ENCODE peak calls at places on chromosomes 5 and 9, in nine cellular contexts. I, K, Q, G, X, O, C, Y and P are unnamed samples.

GRCh38 chr5:142783601-142784291 is 13.6 kb downstream of the ARHGAP26 start:
- DNase-seq in I (no peak), K (no peak), Q (peak), G (peak), X (no peak), O (peak), C (no peak), Y (peak), P (peak)

GRCh38 chr5:3221432-3221831 is 374.2 kb upstream of the IRX1 start:
- DNase-seq in I (no peak), K (no peak), Q (no peak), G (no peak), X (peak), O (no peak), C (no peak), Y (no peak), P (no peak)

GRCh38 chr5:179762079-179762780 is 29.6 kb downstream of the MAML1 start:
- DNase-seq in I (no peak), K (no peak), Q (no peak), G (peak), X (no peak), O (no peak), C (peak), Y (peak), P (peak)

GRCh38 chr9:72665421-72665820 is 144.0 kb downstream of the TMC1 start:
- DNase-seq in I (peak), K (no peak), Q (peak), G (peak), X (no peak), O (peak), C (no peak), Y (peak), P (no peak)

GRCh38 chr9:91572044-91572443 is 148.4 kb upstream of the NFIL3 start:
- DNase-seq in I (peak), K (no peak), Q (peak), G (peak), X (no peak), O (peak), C (no peak), Y (no peak), P (no peak)

GRCh38 chr5:76041863-76042262 is 41.3 kb upstream of the SV2C start:
- DNase-seq in I (peak), K (no peak), Q (no peak), G (no peak), X (no peak), O (no peak), C (no peak), Y (no peak), P (no peak)

GRCh38 chr5:41193462-41194166 is 19.7 kb downstream of the C6 start:
- DNase-seq in I (no peak), K (no peak), Q (peak), G (peak), X (peak), O (peak), C (no peak), Y (peak), P (peak)

GRCh38 chr9:92407818-92408217 is 3.4 kb upstream of the OGN start:
- DNase-seq in I (no peak), K (no peak), Q (no peak), G (no peak), X (no peak), O (no peak), C (no peak), Y (peak), P (no peak)

GRCh38 chr9:132458432-132458831 is 48.4 kb downstream of the CFAP77 start:
- DNase-seq in I (no peak), K (no peak), Q (no peak), G (no peak), X (no peak), O (no peak), C (no peak), Y (no peak), P (no peak)

GRCh38 chr9:136105398-136106135 is 10.5 kb upstream of the NACC2 start:
- DNase-seq in I (no peak), K (no peak), Q (peak), G (peak), X (no peak), O (peak), C (no peak), Y (peak), P (peak)

GRCh38 chr5:54524082-54524481 is 6.5 kb downstream of the SNX18 start:
- DNase-seq in I (no peak), K (no peak), Q (no peak), G (no peak), X (no peak), O (no peak), C (no peak), Y (no peak), P (no peak)

GRCh38 chr9:38308136-38308535 is 84.4 kb upstream of the ALDH1B1 start:
- DNase-seq in I (no peak), K (no peak), Q (no peak), G (no peak), X (no peak), O (no peak), C (no peak), Y (no peak), P (no peak)

GRCh38 chr5:32709789-32710334 is 1.3 kb upstream of the NPR3 start:
- DNase-seq in I (peak), K (no peak), Q (peak), G (peak), X (peak), O (peak), C (peak), Y (peak), P (peak)
- H3K4me3 ChIP-seq in I (peak), K (peak), Q (peak), G (peak), X (peak), O (peak), C (peak), Y (peak), P (peak)

GRCh38 chr9:126628146-126628545 is 14.4 kb downstream of the LMX1B start:
- DNase-seq in I (no peak), K (no peak), Q (no peak), G (no peak), X (no peak), O (no peak), C (no peak), Y (no peak), P (no peak)
- TF ChIP-seq CTCF in I (no peak), K (no peak), Q (no peak), G (no peak), X (no peak), O (no peak), C (no peak), Y (no peak), P (no peak)

GRCh38 chr5:134582941-134583340 is 49.7 kb downstream of the SAR1B start:
- DNase-seq in I (no peak), K (no peak), Q (no peak), G (no peak), X (no peak), O (no peak), C (no peak), Y (no peak), P (no peak)
- H3K4me3 ChIP-seq in I (no peak), K (no peak), Q (no peak), G (no peak), X (no peak), O (no peak), C (no peak), Y (no peak), P (no peak)

GRCh38 chr5:141343953-141344463 is 379 bp downstream of the PCDHGA3 start:
- DNase-seq in I (no peak), K (no peak), Q (no peak), G (no peak), X (no peak), O (no peak), C (no peak), Y (no peak), P (no peak)

GRCh38 chr5:141345327-141345726 is 1.7 kb downstream of the PCDHGA3 start:
- DNase-seq in I (no peak), K (no peak), Q (no peak), G (no peak), X (no peak), O (no peak), C (no peak), Y (no peak), P (no peak)

GRCh38 chr5:141338538-141339306 is at the start of gene PCDHGA2:
- DNase-seq in I (peak), K (no peak), Q (peak), G (peak), X (no peak), O (peak), C (peak), Y (peak), P (no peak)

GRCh38 chr5:141342773-141343172 is 856 bp upstream of the PCDHGA3 start:
- DNase-seq in I (no peak), K (no peak), Q (no peak), G (no peak), X (no peak), O (no peak), C (no peak), Y (no peak), P (no peak)

GRCh38 chr5:141343242-141343952 is at the start of gene PCDHGA3:
- DNase-seq in I (peak), K (no peak), Q (peak), G (peak), X (no peak), O (peak), C (peak), Y (peak), P (no peak)
- TF ChIP-seq CTCF in I (peak), K (peak), Q (peak), G (peak), X (no peak), O (peak), C (peak), Y (peak), P (peak)

GRCh38 chr5:81334304-81335061 is 33.1 kb downstream of the ZCCHC9 start:
- DNase-seq in I (no peak), K (no peak), Q (no peak), G (peak), X (no peak), O (peak), C (no peak), Y (no peak), P (no peak)
- H3K4me3 ChIP-seq in I (no peak), K (no peak), Q (no peak), G (peak), X (no peak), O (peak), C (no peak), Y (no peak), P (no peak)

GRCh38 chr9:130110166-130110565 is 56.5 kb downstream of the GPR107 start:
- DNase-seq in I (no peak), K (no peak), Q (no peak), G (no peak), X (no peak), O (no peak), C (no peak), Y (no peak), P (peak)
- TF ChIP-seq CTCF in I (peak), K (no peak), Q (peak), G (no peak), X (no peak), O (no peak), C (peak), Y (no peak), P (peak)